ENCODE peak calls at places on chromosomes 4 and X, in nine cellular contexts. B is trophoblast cell, A is breast epithelium, J is heart right ventricle, R is PC-3, P is aorta, V is GM23248, D is hepatocyte, N is stomach. L is an unnamed sample.

GRCh38 chrX:11478971-11479370 is 185.8 kb downstream of the AMELX start:
- DNase-seq in B (no peak), A (no peak), J (no peak), R (no peak), P (no peak), V (no peak), D (no peak), N (no peak), L (no peak)

GRCh38 chr4:173121044-173121685 is 47.4 kb upstream of the GALNT7 start:
- DNase-seq in B (peak), A (no peak), J (peak), R (peak), P (no peak), V (peak), D (peak), N (peak), L (no peak)

GRCh38 chr4:183185018-183185417 is 86.0 kb downstream of the WWC2 start:
- DNase-seq in B (peak), A (no peak), J (no peak), R (no peak), P (no peak), V (no peak), D (no peak), N (no peak), L (no peak)

GRCh38 chr4:15197005-15197404 is 194.7 kb downstream of the CPEB2 start:
- DNase-seq in B (peak), A (no peak), J (peak), R (peak), P (no peak), V (peak), D (peak), N (no peak), L (no peak)

GRCh38 chr4:10706236-10706635 is 21.7 kb upstream of the CLNK start:
- DNase-seq in B (no peak), A (no peak), J (no peak), R (no peak), P (no peak), V (no peak), D (no peak), N (no peak), L (no peak)

GRCh38 chrX:41085883-41086626 is 810 bp downstream of the USP9X start:
- DNase-seq in B (peak), A (peak), J (peak), R (peak), P (peak), V (peak), D (peak), N (peak), L (no peak)

GRCh38 chr4:2930821-2931764 is 32.1 kb downstream of the NOP14 start:
- DNase-seq in B (no peak), A (peak), J (no peak), R (no peak), P (peak), V (no peak), D (no peak), N (peak), L (peak)

GRCh38 chr4:121154103-121154515 is 10.0 kb downstream of the TNIP3 start:
- DNase-seq in B (no peak), A (no peak), J (no peak), R (no peak), P (no peak), V (no peak), D (no peak), N (no peak), L (no peak)

GRCh38 chr4:25926473-25926872 is 12.5 kb downstream of the SMIM20 start:
- DNase-seq in B (no peak), A (no peak), J (no peak), R (peak), P (no peak), V (no peak), D (no peak), N (no peak), L (no peak)

GRCh38 chr4:162201673-162202072 is 37.9 kb upstream of the FSTL5 start:
- DNase-seq in B (no peak), A (no peak), J (no peak), R (no peak), P (no peak), V (no peak), D (no peak), N (no peak), L (no peak)

GRCh38 chr4:1684756-1685603 is 867 bp upstream of the FAM53A start:
- DNase-seq in B (no peak), A (no peak), J (no peak), R (no peak), P (peak), V (no peak), D (no peak), N (no peak), L (no peak)

GRCh38 chrX:2185341-2186082 is 315.3 kb downstream of the DHRSX start:
- DNase-seq in B (no peak), A (no peak), J (no peak), R (no peak), P (no peak), V (no peak), D (no peak), N (no peak), L (no peak)

GRCh38 chrX:145178268-145178667 is 69.0 kb upstream of the SPANXN1 start:
- DNase-seq in B (no peak), A (no peak), J (no peak), R (peak), P (no peak), V (no peak), D (no peak), N (no peak), L (no peak)

GRCh38 chr4:93199492-93199891 is 629.1 kb upstream of the ATOH1 start:
- DNase-seq in B (peak), A (no peak), J (no peak), R (peak), P (no peak), V (peak), D (peak), N (no peak), L (no peak)

GRCh38 chrX:55007633-55008032 is 7.5 kb downstream of the APEX2 start:
- DNase-seq in B (peak), A (no peak), J (peak), R (peak), P (peak), V (peak), D (peak), N (peak), L (no peak)

GRCh38 chrX:40012039-40012799 is 85.5 kb downstream of the BCOR start:
- DNase-seq in B (peak), A (no peak), J (peak), R (peak), P (peak), V (peak), D (peak), N (peak), L (no peak)

GRCh38 chr4:94595880-94596483 is 144.2 kb downstream of the PDLIM5 start:
- DNase-seq in B (peak), A (no peak), J (no peak), R (peak), P (no peak), V (peak), D (peak), N (no peak), L (no peak)

GRCh38 chr4:102247041-102247440 is 98.2 kb downstream of the SLC39A8 start:
- DNase-seq in B (no peak), A (no peak), J (no peak), R (peak), P (no peak), V (peak), D (no peak), N (no peak), L (no peak)

GRCh38 chrX:128436397-128437103 is 384.3 kb upstream of the ACTRT1 start:
- DNase-seq in B (no peak), A (no peak), J (no peak), R (peak), P (no peak), V (no peak), D (no peak), N (no peak), L (no peak)

GRCh38 chr4:128649161-128649560 is 160.3 kb upstream of the JADE1 start:
- DNase-seq in B (no peak), A (no peak), J (no peak), R (no peak), P (no peak), V (no peak), D (peak), N (no peak), L (no peak)

GRCh38 chr4:77269505-77269904 is 112.5 kb downstream of the CCNG2 start:
- DNase-seq in B (peak), A (no peak), J (no peak), R (peak), P (no peak), V (peak), D (no peak), N (no peak), L (no peak)

GRCh38 chr4:76704133-76704881 is 193.6 kb downstream of the SOWAHB start:
- DNase-seq in B (peak), A (no peak), J (no peak), R (peak), P (no peak), V (peak), D (peak), N (peak), L (no peak)

GRCh38 chrX:105515561-105515960 is 295.1 kb upstream of the TEX13A start:
- DNase-seq in B (no peak), A (no peak), J (no peak), R (peak), P (no peak), V (no peak), D (no peak), N (no peak), L (no peak)

GRCh38 chr4:74304136-74304628 is 4.1 kb upstream of the EPGN start:
- DNase-seq in B (peak), A (no peak), J (no peak), R (no peak), P (no peak), V (no peak), D (no peak), N (no peak), L (no peak)

GRCh38 chrX:14899607-14900006 is 26.4 kb downstream of the MOSPD2 start:
- DNase-seq in B (peak), A (no peak), J (no peak), R (peak), P (no peak), V (peak), D (peak), N (no peak), L (no peak)

GRCh38 chr4:168857546-168858314 is 152.3 kb downstream of the CBR4 start:
- DNase-seq in B (peak), A (no peak), J (peak), R (no peak), P (no peak), V (no peak), D (no peak), N (no peak), L (no peak)

GRCh38 chr4:5592272-5592671 is 116.1 kb downstream of the EVC2 start:
- DNase-seq in B (no peak), A (no peak), J (no peak), R (no peak), P (no peak), V (no peak), D (no peak), N (no peak), L (no peak)

GRCh38 chrX:20252392-20253231 is 14.1 kb downstream of the RPS6KA3 start:
- DNase-seq in B (peak), A (no peak), J (peak), R (peak), P (peak), V (peak), D (peak), N (peak), L (peak)

GRCh38 chrX:70262952-70263567 is 3.1 kb upstream of the P2RY4 start:
- DNase-seq in B (peak), A (peak), J (peak), R (peak), P (no peak), V (peak), D (peak), N (no peak), L (peak)

GRCh38 chr4:188015025-188015778 is 19.6 kb downstream of the ZFP42 start:
- DNase-seq in B (peak), A (no peak), J (no peak), R (peak), P (no peak), V (no peak), D (peak), N (no peak), L (no peak)

GRCh38 chr4:170538821-170539473 is 449.2 kb upstream of the AADAT start:
- DNase-seq in B (no peak), A (no peak), J (no peak), R (no peak), P (no peak), V (no peak), D (no peak), N (no peak), L (no peak)

GRCh38 chr4:5460106-5460801 is 248.1 kb downstream of the EVC2 start:
- DNase-seq in B (no peak), A (no peak), J (no peak), R (peak), P (no peak), V (peak), D (peak), N (no peak), L (no peak)

GRCh38 chrX:95383778-95384177 is 1300.9 kb upstream of the DIAPH2 start:
- DNase-seq in B (no peak), A (no peak), J (no peak), R (peak), P (no peak), V (no peak), D (no peak), N (no peak), L (no peak)

GRCh38 chr4:22237155-22237751 is 278.6 kb downstream of the ADGRA3 start:
- DNase-seq in B (peak), A (no peak), J (no peak), R (peak), P (no peak), V (peak), D (peak), N (peak), L (no peak)

GRCh38 chr4:168930413-168931196 is 79.5 kb downstream of the CBR4 start:
- DNase-seq in B (peak), A (no peak), J (no peak), R (no peak), P (no peak), V (no peak), D (no peak), N (no peak), L (no peak)

GRCh38 chr4:94523617-94524016 is 71.9 kb downstream of the PDLIM5 start:
- DNase-seq in B (peak), A (no peak), J (no peak), R (peak), P (no peak), V (peak), D (no peak), N (no peak), L (no peak)

GRCh38 chr4:62717144-62717543 is 1517.0 kb downstream of the ADGRL3 start:
- DNase-seq in B (no peak), A (no peak), J (no peak), R (no peak), P (no peak), V (no peak), D (no peak), N (no peak), L (no peak)
- H3K27ac ChIP-seq in B (no peak), A (no peak), J (no peak), R (no peak), P (no peak), V (no peak), D (no peak), N (no peak), L (no peak)

GRCh38 chr4:158169931-158170690 is 2.7 kb downstream of the GASK1B start:
- DNase-seq in B (no peak), A (no peak), J (no peak), R (no peak), P (no peak), V (peak), D (no peak), N (no peak), L (no peak)
- H3K4me3 ChIP-seq in B (no peak), A (peak), J (peak), R (peak), P (peak), V (peak), D (peak), N (peak), L (no peak)

GRCh38 chrX:52995974-52996304 is 37.6 kb upstream of the FAM156A start:
- DNase-seq in B (no peak), A (no peak), J (no peak), R (no peak), P (no peak), V (no peak), D (no peak), N (no peak), L (no peak)
- H3K27ac ChIP-seq in B (no peak), A (peak), J (peak), R (peak), P (peak), V (peak), D (peak), N (peak), L (peak)

GRCh38 chr4:16893141-16893571 is 5.3 kb downstream of the LDB2 start:
- DNase-seq in B (no peak), A (no peak), J (no peak), R (no peak), P (no peak), V (peak), D (no peak), N (no peak), L (no peak)
- H3K4me3 ChIP-seq in B (no peak), A (peak), J (peak), R (no peak), P (no peak), V (peak), D (no peak), N (peak), L (no peak)

GRCh38 chr4:7330811-7331681 is 103.7 kb downstream of the PSAPL1 start:
- DNase-seq in B (no peak), A (peak), J (no peak), R (no peak), P (peak), V (no peak), D (no peak), N (no peak), L (no peak)
- H3K27ac ChIP-seq in B (no peak), A (no peak), J (no peak), R (no peak), P (no peak), V (no peak), D (no peak), N (no peak), L (no peak)